ENCODE peak calls at places on chromosome 6, in six cellular contexts. M is RCC 7860; R is IMR-90; N is SJSA1; P is CD8-positive, alpha-beta T cell; Z is HTR-8/SVneo. E is an unnamed sample.

GRCh38 chr6:132731086-132731485 is 17.2 kb upstream of the VNN1 start:
- DNase-seq in M (no peak), N (no peak), R (peak), P (no peak), Z (no peak), E (no peak)

GRCh38 chr6:11366183-11366933 is 133.9 kb upstream of the NEDD9 start:
- DNase-seq in N (no peak), Z (no peak), P (peak), M (peak), R (no peak), E (no peak)

GRCh38 chr6:152273638-152274037 is 363.5 kb downstream of the SYNE1 start:
- DNase-seq in N (no peak), Z (no peak), M (no peak), P (no peak), R (no peak), E (no peak)

GRCh38 chr6:23890543-23891227 is 235.3 kb upstream of the NRSN1 start:
- DNase-seq in P (no peak), R (no peak), M (no peak), N (no peak), Z (no peak), E (no peak)

GRCh38 chr6:20906938-20907337 is 372.7 kb downstream of the CDKAL1 start:
- DNase-seq in M (no peak), R (peak), P (no peak), Z (peak), N (no peak), E (no peak)

GRCh38 chr6:27517928-27518787 is 45.3 kb upstream of the ZNF184 start:
- DNase-seq in M (no peak), R (no peak), P (no peak), Z (peak), N (no peak), E (no peak)

GRCh38 chr6:31568537-31568961 is 3.5 kb upstream of the LTA start:
- DNase-seq in M (no peak), P (peak), N (no peak), Z (no peak), R (no peak), E (no peak)

GRCh38 chr6:157570752-157571151 is 189.8 kb downstream of the ZDHHC14 start:
- DNase-seq in R (no peak), P (no peak), N (no peak), Z (no peak), M (no peak), E (no peak)

GRCh38 chr6:56938634-56939294 is 16.1 kb upstream of the BEND6 start:
- DNase-seq in Z (peak), M (peak), R (peak), N (peak), P (no peak), E (peak)

GRCh38 chr6:124868476-124868875 is 93.8 kb upstream of the RNF217 start:
- DNase-seq in N (no peak), R (peak), P (no peak), Z (no peak), M (no peak), E (no peak)

GRCh38 chr6:170089937-170090335 is 200.9 kb downstream of the DLL1 start:
- DNase-seq in P (peak), R (no peak), Z (no peak), N (no peak), M (no peak), E (no peak)

GRCh38 chr6:13373488-13373886 is 45.1 kb upstream of the TBC1D7 start:
- DNase-seq in N (no peak), P (no peak), M (no peak), R (peak), Z (no peak), E (no peak)

GRCh38 chr6:73032586-73032985 is 192.7 kb downstream of the KHDC1L start:
- DNase-seq in P (no peak), N (no peak), R (peak), M (peak), Z (peak), E (peak)

GRCh38 chr6:7207688-7208087 is 99.9 kb downstream of the RREB1 start:
- DNase-seq in M (no peak), P (no peak), Z (no peak), N (no peak), R (no peak), E (no peak)

GRCh38 chr6:64254558-64254957 is 619.0 kb downstream of the PHF3 start:
- DNase-seq in M (no peak), N (no peak), R (no peak), Z (no peak), P (no peak), E (no peak)

GRCh38 chr6:33915134-33915533 is 111.3 kb upstream of the MLN start:
- DNase-seq in N (no peak), P (peak), Z (no peak), M (no peak), R (no peak), E (no peak)

GRCh38 chr6:73694711-73695411 is 1.1 kb upstream of the CD109 start:
- DNase-seq in Z (no peak), N (no peak), R (peak), M (peak), P (no peak), E (no peak)

GRCh38 chr6:112203577-112204349 is 50.6 kb downstream of the LAMA4 start:
- DNase-seq in N (no peak), R (peak), M (peak), Z (peak), P (no peak), E (peak)

GRCh38 chr6:3532296-3532916 is 75.6 kb upstream of the SLC22A23 start:
- DNase-seq in N (peak), R (no peak), Z (no peak), M (no peak), P (no peak), E (no peak)

GRCh38 chr6:135936606-135937005 is 85.1 kb downstream of the PDE7B start:
- DNase-seq in M (peak), N (peak), P (no peak), Z (peak), R (peak), E (no peak)

GRCh38 chr6:135938588-135939215 is 87.2 kb downstream of the PDE7B start:
- DNase-seq in P (no peak), N (no peak), R (peak), M (peak), Z (no peak), E (no peak)

GRCh38 chr6:169188051-169188863 is 65.4 kb downstream of the THBS2 start:
- DNase-seq in N (peak), P (no peak), R (peak), Z (peak), M (no peak), E (no peak)

GRCh38 chr6:16902520-16902919 is 141.3 kb upstream of the ATXN1 start:
- DNase-seq in M (no peak), Z (no peak), R (no peak), N (no peak), P (no peak), E (no peak)

GRCh38 chr6:43627008-43627825 is 1.8 kb downstream of the GTPBP2 start:
- DNase-seq in P (no peak), M (peak), Z (peak), R (peak), N (peak), E (peak)

GRCh38 chr6:35372633-35373032 is 30.3 kb downstream of the PPARD start:
- DNase-seq in Z (no peak), N (no peak), R (no peak), P (no peak), M (no peak), E (no peak)

GRCh38 chr6:68296126-68296525 is 339.0 kb upstream of the ADGRB3 start:
- DNase-seq in M (no peak), N (no peak), Z (no peak), R (no peak), P (no peak), E (no peak)